ENCODE peak calls at places on chromosomes 7 and 10, in nine cellular contexts. One of them, this sample, is unnamed. For H3K4me1, the result is how much of the 10 kb centered on the place peaks cover.

GRCh38 chr7:30027065-30027456 is 559 bp upstream of the FKBP14 start:
- DNase-seq in upper lobe of left lung: peak
- DNase-seq in ovary: no peak
- DNase-seq in A549: peak
- DNase-seq in H1: no peak
- DNase-seq in sigmoid colon: no peak
- DNase-seq in stomach: no peak
- DNase-seq in suprapubic skin: no peak
- DNase-seq in transverse colon: no peak
- DNase-seq in this sample: peak

GRCh38 chr7:39592586-39592985 is 26.4 kb downstream of the YAE1 start:
- DNase-seq in upper lobe of left lung: no peak
- DNase-seq in ovary: no peak
- DNase-seq in A549: no peak
- DNase-seq in H1: no peak
- DNase-seq in sigmoid colon: no peak
- DNase-seq in stomach: no peak
- DNase-seq in suprapubic skin: no peak
- DNase-seq in transverse colon: no peak
- DNase-seq in this sample: no peak

GRCh38 chr7:151825711-151826110 is 51.2 kb downstream of the PRKAG2 start:
- DNase-seq in upper lobe of left lung: no peak
- DNase-seq in ovary: no peak
- DNase-seq in A549: no peak
- DNase-seq in H1: no peak
- DNase-seq in sigmoid colon: no peak
- DNase-seq in stomach: no peak
- DNase-seq in suprapubic skin: no peak
- DNase-seq in transverse colon: no peak
- DNase-seq in this sample: no peak

GRCh38 chr10:97067716-97068391 is 117.9 kb downstream of the SLIT1 start:
- DNase-seq in upper lobe of left lung: no peak
- DNase-seq in ovary: no peak
- DNase-seq in A549: peak
- DNase-seq in H1: no peak
- DNase-seq in sigmoid colon: no peak
- DNase-seq in stomach: no peak
- DNase-seq in suprapubic skin: no peak
- DNase-seq in transverse colon: no peak
- DNase-seq in this sample: peak

GRCh38 chr7:81926154-81926553 is 156.3 kb upstream of the HGF start:
- DNase-seq in upper lobe of left lung: no peak
- DNase-seq in ovary: no peak
- DNase-seq in A549: no peak
- DNase-seq in H1: no peak
- DNase-seq in sigmoid colon: no peak
- DNase-seq in stomach: no peak
- DNase-seq in suprapubic skin: no peak
- DNase-seq in transverse colon: no peak
- DNase-seq in this sample: no peak

GRCh38 chr10:71093531-71093930 is 118.8 kb upstream of the UNC5B start:
- DNase-seq in upper lobe of left lung: peak
- DNase-seq in ovary: no peak
- DNase-seq in A549: no peak
- DNase-seq in H1: no peak
- DNase-seq in sigmoid colon: no peak
- DNase-seq in stomach: peak
- DNase-seq in suprapubic skin: no peak
- DNase-seq in transverse colon: no peak
- DNase-seq in this sample: no peak

GRCh38 chr7:158073845-158074840 is 513.5 kb downstream of the PTPRN2 start:
- DNase-seq in upper lobe of left lung: no peak
- DNase-seq in ovary: no peak
- DNase-seq in A549: no peak
- DNase-seq in H1: no peak
- DNase-seq in sigmoid colon: peak
- DNase-seq in stomach: no peak
- DNase-seq in suprapubic skin: no peak
- DNase-seq in transverse colon: no peak
- DNase-seq in this sample: no peak

GRCh38 chr10:126705131-126705530 is 34.6 kb upstream of the C10orf90 start:
- DNase-seq in upper lobe of left lung: no peak
- DNase-seq in ovary: no peak
- DNase-seq in A549: no peak
- DNase-seq in H1: no peak
- DNase-seq in sigmoid colon: no peak
- DNase-seq in stomach: no peak
- DNase-seq in suprapubic skin: no peak
- DNase-seq in transverse colon: no peak
- DNase-seq in this sample: no peak

GRCh38 chr7:138934861-138935260 is 46.3 kb downstream of the KIAA1549 start:
- DNase-seq in upper lobe of left lung: no peak
- DNase-seq in ovary: no peak
- DNase-seq in A549: no peak
- DNase-seq in H1: no peak
- DNase-seq in sigmoid colon: no peak
- DNase-seq in stomach: no peak
- DNase-seq in suprapubic skin: no peak
- DNase-seq in transverse colon: no peak
- DNase-seq in this sample: peak

GRCh38 chr10:53606951-53607350 is 834.4 kb upstream of the MBL2 start:
- DNase-seq in upper lobe of left lung: no peak
- DNase-seq in ovary: no peak
- DNase-seq in A549: no peak
- DNase-seq in H1: no peak
- DNase-seq in sigmoid colon: no peak
- DNase-seq in stomach: no peak
- DNase-seq in suprapubic skin: no peak
- DNase-seq in transverse colon: no peak
- DNase-seq in this sample: no peak

DNA sequence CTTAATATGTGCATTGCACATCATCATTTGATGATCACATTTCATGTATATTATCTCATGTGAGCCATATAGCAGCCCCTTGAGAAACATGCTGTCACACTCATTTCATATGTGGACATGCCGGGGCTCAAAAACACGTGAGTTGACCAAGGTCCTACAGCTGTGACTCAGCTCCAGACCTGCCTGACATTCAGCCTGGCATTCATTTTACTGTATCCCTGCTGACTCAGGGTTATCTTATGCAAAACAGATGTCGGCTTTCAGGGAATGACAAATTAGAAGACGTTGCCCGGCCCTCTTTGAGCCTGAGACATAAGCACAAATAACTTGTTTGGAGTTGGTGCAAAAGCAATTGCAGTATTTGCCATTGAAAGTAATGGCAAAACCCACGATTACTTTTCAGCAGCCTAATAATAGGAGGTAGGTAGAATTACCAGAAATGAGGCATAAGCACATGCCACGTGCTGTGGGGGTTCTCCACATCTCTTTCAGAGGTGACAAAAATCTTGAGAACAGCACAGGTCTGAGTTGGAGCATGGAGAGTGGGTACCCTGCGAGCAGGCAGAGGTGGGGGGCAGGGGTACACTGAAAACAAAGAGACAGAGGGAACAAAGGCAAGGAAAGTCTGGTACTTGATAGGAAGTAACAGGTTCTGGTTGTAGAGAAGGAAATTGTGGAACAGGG is 76.1 kb downstream of the FAM107B start:
- DNase-seq in upper lobe of left lung: no peak
- DNase-seq in ovary: no peak
- DNase-seq in A549: no peak
- DNase-seq in H1: no peak
- DNase-seq in sigmoid colon: no peak
- DNase-seq in stomach: no peak
- DNase-seq in suprapubic skin: no peak
- DNase-seq in transverse colon: no peak
- DNase-seq in this sample: no peak
- TF ChIP-seq EP300 in upper lobe of left lung: no peak
- TF ChIP-seq EP300 in ovary: no peak
- TF ChIP-seq EP300 in A549: no peak
- TF ChIP-seq EP300 in H1: no peak
- TF ChIP-seq EP300 in sigmoid colon: no peak
- TF ChIP-seq EP300 in stomach: no peak
- TF ChIP-seq EP300 in suprapubic skin: no peak
- TF ChIP-seq EP300 in transverse colon: no peak
- TF ChIP-seq EP300 in this sample: no peak

GRCh38 chr7:74181821-74182220 is 7.7 kb downstream of the EIF4H start:
- DNase-seq in upper lobe of left lung: no peak
- DNase-seq in ovary: no peak
- DNase-seq in A549: no peak
- DNase-seq in H1: no peak
- DNase-seq in sigmoid colon: no peak
- DNase-seq in stomach: no peak
- DNase-seq in suprapubic skin: no peak
- DNase-seq in transverse colon: no peak
- DNase-seq in this sample: no peak
- H3K4me1 ChIP-seq in upper lobe of left lung: half or more
- H3K4me1 ChIP-seq in ovary: under half
- H3K4me1 ChIP-seq in A549: under half
- H3K4me1 ChIP-seq in H1: under half
- H3K4me1 ChIP-seq in sigmoid colon: half or more
- H3K4me1 ChIP-seq in stomach: half or more
- H3K4me1 ChIP-seq in suprapubic skin: half or more
- H3K4me1 ChIP-seq in transverse colon: half or more
- H3K4me1 ChIP-seq in this sample: under half

GRCh38 chr10:87657370-87657769 is 2.3 kb upstream of the PAPSS2 start:
- DNase-seq in upper lobe of left lung: peak
- DNase-seq in ovary: peak
- DNase-seq in A549: peak
- DNase-seq in H1: no peak
- DNase-seq in sigmoid colon: peak
- DNase-seq in stomach: peak
- DNase-seq in suprapubic skin: no peak
- DNase-seq in transverse colon: no peak
- DNase-seq in this sample: no peak
- TF ChIP-seq EP300 in upper lobe of left lung: no peak
- TF ChIP-seq EP300 in ovary: no peak
- TF ChIP-seq EP300 in A549: no peak
- TF ChIP-seq EP300 in H1: no peak
- TF ChIP-seq EP300 in sigmoid colon: no peak
- TF ChIP-seq EP300 in stomach: no peak
- TF ChIP-seq EP300 in suprapubic skin: no peak
- TF ChIP-seq EP300 in transverse colon: no peak
- TF ChIP-seq EP300 in this sample: no peak

DNA sequence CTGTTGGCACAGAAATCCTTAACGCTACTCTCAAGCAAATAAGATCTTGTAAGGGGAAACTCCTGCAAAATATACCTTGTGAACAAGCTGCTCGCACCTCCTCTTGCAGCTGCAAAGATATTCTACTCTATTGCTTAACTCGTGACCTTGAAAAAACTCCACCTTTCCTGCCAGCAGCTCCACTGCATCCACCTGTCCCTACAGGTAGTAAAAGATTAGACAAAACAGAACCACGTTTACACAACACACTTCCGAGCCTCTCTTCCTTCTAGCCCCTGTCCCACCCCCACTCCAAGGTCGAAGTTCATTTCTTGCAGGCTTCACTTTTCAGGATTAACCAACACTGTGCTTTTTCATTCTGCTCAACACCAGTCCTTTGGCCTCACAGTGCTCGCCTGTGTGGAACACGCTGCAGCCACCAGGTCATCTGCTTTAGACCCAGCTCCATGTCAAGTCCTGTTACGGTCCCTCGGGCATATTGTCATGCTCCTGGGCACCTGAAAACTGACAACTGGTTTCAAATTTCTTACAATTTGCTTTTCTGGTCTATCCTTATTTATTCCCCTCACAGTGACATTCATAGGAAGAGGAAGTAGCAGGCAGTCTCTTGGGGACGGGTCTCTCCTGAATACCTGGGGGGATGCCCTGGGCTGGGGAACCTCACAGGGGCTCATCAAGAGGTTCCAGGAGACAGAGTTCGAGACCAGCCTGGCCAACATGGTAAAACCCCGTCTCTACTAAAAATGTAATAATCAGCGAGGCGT is 165.8 kb upstream of the KLF14 start:
- DNase-seq in upper lobe of left lung: peak
- DNase-seq in ovary: no peak
- DNase-seq in A549: no peak
- DNase-seq in H1: no peak
- DNase-seq in sigmoid colon: no peak
- DNase-seq in stomach: peak
- DNase-seq in suprapubic skin: no peak
- DNase-seq in transverse colon: peak
- DNase-seq in this sample: no peak
- H3K4me1 ChIP-seq in upper lobe of left lung: half or more
- H3K4me1 ChIP-seq in ovary: under half
- H3K4me1 ChIP-seq in A549: half or more
- H3K4me1 ChIP-seq in H1: under half
- H3K4me1 ChIP-seq in sigmoid colon: half or more
- H3K4me1 ChIP-seq in stomach: half or more
- H3K4me1 ChIP-seq in suprapubic skin: half or more
- H3K4me1 ChIP-seq in transverse colon: half or more
- H3K4me1 ChIP-seq in this sample: half or more

DNA sequence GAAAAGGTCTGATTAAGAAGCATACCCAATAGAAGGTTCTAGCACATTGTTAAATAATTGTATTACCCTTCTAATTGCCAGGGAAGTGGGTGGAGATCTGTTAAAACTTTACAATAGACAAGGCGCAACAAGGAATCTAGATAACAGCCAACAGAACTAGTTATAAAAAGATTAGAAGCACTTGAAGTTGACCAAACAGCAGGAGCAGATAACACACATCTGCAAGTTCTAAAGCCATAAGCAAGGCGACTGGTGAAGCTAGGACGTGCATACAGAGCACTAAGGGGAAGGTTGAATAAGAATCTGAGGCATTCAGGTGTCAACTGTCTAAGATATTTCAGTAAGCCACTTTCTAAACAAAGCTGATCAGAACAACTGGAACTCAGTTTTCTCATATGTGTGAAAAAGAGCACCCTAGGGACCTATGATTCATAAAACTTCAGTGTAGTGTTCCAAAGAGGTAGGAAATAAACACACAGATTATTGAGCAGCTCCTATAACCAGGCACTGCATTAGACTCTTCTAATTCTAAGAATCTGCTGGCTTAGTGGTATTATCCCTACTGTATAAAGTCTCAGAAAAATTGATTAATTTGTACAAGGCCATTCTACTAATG is 111.2 kb downstream of the SAMD9 start:
- DNase-seq in upper lobe of left lung: no peak
- DNase-seq in ovary: no peak
- DNase-seq in A549: no peak
- DNase-seq in H1: no peak
- DNase-seq in sigmoid colon: no peak
- DNase-seq in stomach: no peak
- DNase-seq in suprapubic skin: no peak
- DNase-seq in transverse colon: no peak
- DNase-seq in this sample: no peak
- TF ChIP-seq EP300 in upper lobe of left lung: no peak
- TF ChIP-seq EP300 in ovary: no peak
- TF ChIP-seq EP300 in A549: no peak
- TF ChIP-seq EP300 in H1: no peak
- TF ChIP-seq EP300 in sigmoid colon: no peak
- TF ChIP-seq EP300 in stomach: no peak
- TF ChIP-seq EP300 in suprapubic skin: no peak
- TF ChIP-seq EP300 in transverse colon: no peak
- TF ChIP-seq EP300 in this sample: no peak

This sample was measured in SK-N-SH.